ENCODE peak calls at places on chromosomes 13 and 19, in five cellular contexts. Z is transverse colon; O is hypothalamus; K is glutamatergic neuron; C is central memory CD4-positive, alpha-beta T cell. Y is an unnamed sample.

GRCh38 chr19:29670255-29670654 is 5.0 kb downstream of the PLEKHF1 start:
- DNase-seq in Z (no peak), O (no peak), K (no peak), C (no peak), Y (no peak)

GRCh38 chr19:46489445-46490272 is 6.0 kb downstream of the PNMA8B start:
- DNase-seq in Z (peak), O (peak), K (peak), C (no peak), Y (no peak)

GRCh38 chr19:7230826-7231225 is 63.4 kb downstream of the INSR start:
- DNase-seq in Z (no peak), O (peak), K (no peak), C (no peak), Y (no peak)

GRCh38 chr19:48982280-48982679 is 10.8 kb downstream of the GYS1 start:
- DNase-seq in Z (no peak), O (no peak), K (no peak), C (no peak), Y (no peak)

GRCh38 chr19:4676955-4677731 is 7.0 kb upstream of the MYDGF start:
- DNase-seq in Z (peak), O (peak), K (peak), C (no peak), Y (peak)

GRCh38 chr19:12952488-12953455 is 4.3 kb downstream of the GADD45GIP1 start:
- DNase-seq in Z (no peak), O (peak), K (no peak), C (no peak), Y (no peak)

GRCh38 chr19:34962945-34963530 is 991 bp downstream of the ZNF792 start:
- DNase-seq in Z (no peak), O (no peak), K (no peak), C (no peak), Y (no peak)

GRCh38 chr13:99614465-99614885 is 113.2 kb downstream of the TM9SF2 start:
- DNase-seq in Z (peak), O (no peak), K (no peak), C (peak), Y (peak)

GRCh38 chr19:3112375-3113099 is 18.4 kb downstream of the GNA11 start:
- DNase-seq in Z (no peak), O (no peak), K (no peak), C (no peak), Y (no peak)

GRCh38 chr13:71587778-71588177 is 279.2 kb downstream of the DACH1 start:
- DNase-seq in Z (no peak), O (no peak), K (no peak), C (no peak), Y (no peak)

GRCh38 chr19:28414748-28415147 is 798.2 kb downstream of the UQCRFS1 start:
- DNase-seq in Z (no peak), O (no peak), K (no peak), C (no peak), Y (no peak)

GRCh38 chr13:99297330-99297729 is 9.9 kb downstream of the GPR183 start:
- DNase-seq in Z (no peak), O (no peak), K (no peak), C (no peak), Y (no peak)

GRCh38 chr13:106095919-106096318 is 439.5 kb downstream of the EFNB2 start:
- DNase-seq in Z (no peak), O (no peak), K (no peak), C (no peak), Y (no peak)

GRCh38 chr13:23443878-23444277 is 10.4 kb upstream of the SACS start:
- DNase-seq in Z (no peak), O (no peak), K (no peak), C (no peak), Y (no peak)

GRCh38 chr19:49875801-49876421 is 1.2 kb downstream of the AKT1S1 start:
- DNase-seq in Z (peak), O (peak), K (peak), C (no peak), Y (no peak)

GRCh38 chr19:19659646-19660245 is 3.7 kb downstream of the ATP13A1 start:
- DNase-seq in Z (no peak), O (no peak), K (no peak), C (no peak), Y (no peak)

GRCh38 chr19:49614096-49614857 is 23.3 kb downstream of the PRR12 start:
- DNase-seq in Z (no peak), O (no peak), K (no peak), C (no peak), Y (peak)

GRCh38 chr19:610071-610800 is 20.6 kb downstream of the HCN2 start:
- DNase-seq in Z (peak), O (no peak), K (no peak), C (peak), Y (peak)

GRCh38 chr19:46976845-46977320 is 42.8 kb upstream of the NPAS1 start:
- DNase-seq in Z (no peak), O (no peak), K (no peak), C (no peak), Y (peak)

GRCh38 chr13:40230833-40231266 is 435.6 kb downstream of the FOXO1 start:
- DNase-seq in Z (no peak), O (no peak), K (no peak), C (no peak), Y (no peak)

GRCh38 chr13:45231722-45232121 is 30.9 kb upstream of the KCTD4 start:
- DNase-seq in Z (no peak), O (no peak), K (no peak), C (no peak), Y (no peak)

GRCh38 chr19:57803594-57804325 is 11.0 kb downstream of the ZNF552 start:
- DNase-seq in Z (peak), O (no peak), K (peak), C (no peak), Y (no peak)

GRCh38 chr19:16125738-16126495 is 14.2 kb downstream of the RAB8A start:
- DNase-seq in Z (no peak), O (no peak), K (no peak), C (no peak), Y (no peak)

GRCh38 chr13:51584731-51585191 is 499 bp downstream of the WDFY2 start:
- DNase-seq in Z (peak), O (peak), K (peak), C (peak), Y (peak)

GRCh38 chr19:5623397-5624153 is 692 bp downstream of the SAFB start:
- DNase-seq in Z (peak), O (no peak), K (peak), C (no peak), Y (no peak)

GRCh38 chr19:35555301-35556005 is 8.0 kb downstream of the ATP4A start:
- DNase-seq in Z (no peak), O (no peak), K (no peak), C (no peak), Y (no peak)

GRCh38 chr19:13015361-13016231 is 20.3 kb downstream of the NFIX start:
- DNase-seq in Z (no peak), O (no peak), K (no peak), C (no peak), Y (no peak)

GRCh38 chr13:94758571-94758970 is 46.2 kb upstream of the SOX21 start:
- DNase-seq in Z (no peak), O (no peak), K (no peak), C (no peak), Y (no peak)

GRCh38 chr13:113182046-113182445 is 23.6 kb downstream of the PROZ start:
- DNase-seq in Z (no peak), O (no peak), K (no peak), C (no peak), Y (no peak)

GRCh38 chr13:111666377-111666776 is 345.9 kb downstream of the TEX29 start:
- DNase-seq in Z (no peak), O (no peak), K (no peak), C (no peak), Y (no peak)

GRCh38 chr13:45055902-45056648 is 64.2 kb upstream of the GTF2F2 start:
- DNase-seq in Z (peak), O (peak), K (no peak), C (no peak), Y (no peak)

GRCh38 chr13:42660367-42660965 is 86.5 kb downstream of the TNFSF11 start:
- DNase-seq in Z (no peak), O (no peak), K (no peak), C (no peak), Y (no peak)

GRCh38 chr13:100234006-100234405 is 145.1 kb downstream of the PCCA start:
- DNase-seq in Z (no peak), O (no peak), K (no peak), C (no peak), Y (no peak)

GRCh38 chr19:49852631-49853126 is 1.7 kb downstream of the PTOV1 start:
- DNase-seq in Z (no peak), O (no peak), K (no peak), C (no peak), Y (no peak)

GRCh38 chr13:110485604-110486003 is 75.9 kb downstream of the RAB20 start:
- DNase-seq in Z (no peak), O (no peak), K (no peak), C (no peak), Y (no peak)

GRCh38 chr13:113099142-113099541 is 6.4 kb upstream of the F7 start:
- DNase-seq in Z (no peak), O (no peak), K (no peak), C (no peak), Y (no peak)

GRCh38 chr13:45704211-45704739 is 2.2 kb downstream of the CBY2 start:
- DNase-seq in Z (no peak), O (no peak), K (no peak), C (no peak), Y (no peak)

GRCh38 chr19:4640247-4641000 is 1.1 kb downstream of the TNFAIP8L1 start:
- DNase-seq in Z (peak), O (no peak), K (no peak), C (no peak), Y (no peak)

GRCh38 chr19:15759962-15760565 is 22.3 kb downstream of the OR10H3 start:
- DNase-seq in Z (peak), O (no peak), K (no peak), C (no peak), Y (no peak)

Y was measured in immature natural killer cell.